ENCODE peak calls at places on chromosomes 12 and 14, in six cellular contexts. One of them, this sample, is unnamed.

GRCh38 chr14:94124582-94125377 is 4.6 kb downstream of the IFI27L2 start:
- DNase-seq in stromal cell of bone marrow: no peak
- DNase-seq in A549: no peak
- DNase-seq in naive thymus-derived CD8-positive, alpha-beta T cell: no peak
- DNase-seq in stimulated activated CD4-positive, alpha-beta T cell treated with anti-CD3 and anti-CD28 coated beads, Interleukin-1b, Interleukin-23, amount 100 ng/mL, for 24 hours: no peak
- DNase-seq in kidney tubule cell: no peak
- DNase-seq in this sample: no peak

GRCh38 chr14:49634547-49635334 is at the start of gene DNAAF2:
- DNase-seq in stromal cell of bone marrow: peak
- DNase-seq in A549: peak
- DNase-seq in naive thymus-derived CD8-positive, alpha-beta T cell: peak
- DNase-seq in stimulated activated CD4-positive, alpha-beta T cell treated with anti-CD3 and anti-CD28 coated beads, Interleukin-1b, Interleukin-23, amount 100 ng/mL, for 24 hours: peak
- DNase-seq in kidney tubule cell: peak
- DNase-seq in this sample: peak

GRCh38 chr14:22221508-22221907 is 367.5 kb downstream of the DAD1 start:
- DNase-seq in stromal cell of bone marrow: peak
- DNase-seq in A549: peak
- DNase-seq in naive thymus-derived CD8-positive, alpha-beta T cell: no peak
- DNase-seq in stimulated activated CD4-positive, alpha-beta T cell treated with anti-CD3 and anti-CD28 coated beads, Interleukin-1b, Interleukin-23, amount 100 ng/mL, for 24 hours: no peak
- DNase-seq in kidney tubule cell: peak
- DNase-seq in this sample: no peak

GRCh38 chr14:56195219-56195618 is 77.0 kb downstream of the PELI2 start:
- DNase-seq in stromal cell of bone marrow: no peak
- DNase-seq in A549: no peak
- DNase-seq in naive thymus-derived CD8-positive, alpha-beta T cell: no peak
- DNase-seq in stimulated activated CD4-positive, alpha-beta T cell treated with anti-CD3 and anti-CD28 coated beads, Interleukin-1b, Interleukin-23, amount 100 ng/mL, for 24 hours: no peak
- DNase-seq in kidney tubule cell: no peak
- DNase-seq in this sample: no peak

GRCh38 chr14:68756071-68756481 is 36.8 kb downstream of the ZFP36L1 start:
- DNase-seq in stromal cell of bone marrow: no peak
- DNase-seq in A549: no peak
- DNase-seq in naive thymus-derived CD8-positive, alpha-beta T cell: no peak
- DNase-seq in stimulated activated CD4-positive, alpha-beta T cell treated with anti-CD3 and anti-CD28 coated beads, Interleukin-1b, Interleukin-23, amount 100 ng/mL, for 24 hours: no peak
- DNase-seq in kidney tubule cell: no peak
- DNase-seq in this sample: no peak

GRCh38 chr12:105461276-105461975 is 130.9 kb downstream of the C12orf75 start:
- DNase-seq in stromal cell of bone marrow: no peak
- DNase-seq in A549: no peak
- DNase-seq in naive thymus-derived CD8-positive, alpha-beta T cell: no peak
- DNase-seq in stimulated activated CD4-positive, alpha-beta T cell treated with anti-CD3 and anti-CD28 coated beads, Interleukin-1b, Interleukin-23, amount 100 ng/mL, for 24 hours: no peak
- DNase-seq in kidney tubule cell: no peak
- DNase-seq in this sample: no peak

GRCh38 chr12:103840399-103840880 is 594 bp downstream of the NT5DC3 start:
- DNase-seq in stromal cell of bone marrow: no peak
- DNase-seq in A549: peak
- DNase-seq in naive thymus-derived CD8-positive, alpha-beta T cell: no peak
- DNase-seq in stimulated activated CD4-positive, alpha-beta T cell treated with anti-CD3 and anti-CD28 coated beads, Interleukin-1b, Interleukin-23, amount 100 ng/mL, for 24 hours: peak
- DNase-seq in kidney tubule cell: peak
- DNase-seq in this sample: no peak

GRCh38 chr14:105806568-105806967 is 280.2 kb downstream of the TMEM121 start:
- DNase-seq in stromal cell of bone marrow: no peak
- DNase-seq in A549: no peak
- DNase-seq in naive thymus-derived CD8-positive, alpha-beta T cell: no peak
- DNase-seq in stimulated activated CD4-positive, alpha-beta T cell treated with anti-CD3 and anti-CD28 coated beads, Interleukin-1b, Interleukin-23, amount 100 ng/mL, for 24 hours: no peak
- DNase-seq in kidney tubule cell: no peak
- DNase-seq in this sample: no peak

GRCh38 chr12:88578821-88579518 is 1.3 kb downstream of the KITLG start:
- DNase-seq in stromal cell of bone marrow: no peak
- DNase-seq in A549: peak
- DNase-seq in naive thymus-derived CD8-positive, alpha-beta T cell: no peak
- DNase-seq in stimulated activated CD4-positive, alpha-beta T cell treated with anti-CD3 and anti-CD28 coated beads, Interleukin-1b, Interleukin-23, amount 100 ng/mL, for 24 hours: no peak
- DNase-seq in kidney tubule cell: peak
- DNase-seq in this sample: no peak

GRCh38 chr12:123410041-123410412 is 26.1 kb downstream of the KMT5A start:
- DNase-seq in stromal cell of bone marrow: no peak
- DNase-seq in A549: no peak
- DNase-seq in naive thymus-derived CD8-positive, alpha-beta T cell: no peak
- DNase-seq in stimulated activated CD4-positive, alpha-beta T cell treated with anti-CD3 and anti-CD28 coated beads, Interleukin-1b, Interleukin-23, amount 100 ng/mL, for 24 hours: no peak
- DNase-seq in kidney tubule cell: peak
- DNase-seq in this sample: no peak

GRCh38 chr14:78356406-78356805 is 186.2 kb downstream of the NRXN3 start:
- DNase-seq in stromal cell of bone marrow: no peak
- DNase-seq in A549: no peak
- DNase-seq in naive thymus-derived CD8-positive, alpha-beta T cell: no peak
- DNase-seq in stimulated activated CD4-positive, alpha-beta T cell treated with anti-CD3 and anti-CD28 coated beads, Interleukin-1b, Interleukin-23, amount 100 ng/mL, for 24 hours: no peak
- DNase-seq in kidney tubule cell: no peak
- DNase-seq in this sample: no peak

GRCh38 chr12:1739368-1739767 is 48.5 kb downstream of the ADIPOR2 start:
- DNase-seq in stromal cell of bone marrow: no peak
- DNase-seq in A549: no peak
- DNase-seq in naive thymus-derived CD8-positive, alpha-beta T cell: no peak
- DNase-seq in stimulated activated CD4-positive, alpha-beta T cell treated with anti-CD3 and anti-CD28 coated beads, Interleukin-1b, Interleukin-23, amount 100 ng/mL, for 24 hours: no peak
- DNase-seq in kidney tubule cell: no peak
- DNase-seq in this sample: no peak

GRCh38 chr14:100103261-100104005 is 38.2 kb downstream of the EVL start:
- DNase-seq in stromal cell of bone marrow: no peak
- DNase-seq in A549: no peak
- DNase-seq in naive thymus-derived CD8-positive, alpha-beta T cell: peak
- DNase-seq in stimulated activated CD4-positive, alpha-beta T cell treated with anti-CD3 and anti-CD28 coated beads, Interleukin-1b, Interleukin-23, amount 100 ng/mL, for 24 hours: no peak
- DNase-seq in kidney tubule cell: no peak
- DNase-seq in this sample: no peak

GRCh38 chr12:46941981-46942380 is 116.2 kb upstream of the SLC38A4 start:
- DNase-seq in stromal cell of bone marrow: no peak
- DNase-seq in A549: no peak
- DNase-seq in naive thymus-derived CD8-positive, alpha-beta T cell: no peak
- DNase-seq in stimulated activated CD4-positive, alpha-beta T cell treated with anti-CD3 and anti-CD28 coated beads, Interleukin-1b, Interleukin-23, amount 100 ng/mL, for 24 hours: no peak
- DNase-seq in kidney tubule cell: no peak
- DNase-seq in this sample: no peak

GRCh38 chr12:5083955-5084849 is 40.5 kb downstream of the KCNA5 start:
- DNase-seq in stromal cell of bone marrow: peak
- DNase-seq in A549: peak
- DNase-seq in naive thymus-derived CD8-positive, alpha-beta T cell: no peak
- DNase-seq in stimulated activated CD4-positive, alpha-beta T cell treated with anti-CD3 and anti-CD28 coated beads, Interleukin-1b, Interleukin-23, amount 100 ng/mL, for 24 hours: no peak
- DNase-seq in kidney tubule cell: peak
- DNase-seq in this sample: no peak

This sample was measured in NCI-H1048.